ENCODE peak calls at places on chromosomes 12 and 14, in four cellular contexts. T, Z, W and X are unnamed samples. For H3K36me3 and H3K4me1, the result is how much of the 10 kb centered on the place peaks cover.

GRCh38 chr14:99752486-99753121 is 40.6 kb upstream of the EML1 start:
- DNase-seq in T (peak), Z (no peak), W (no peak), X (no peak)

GRCh38 chr12:44389038-44389437 is 487.1 kb downstream of the NELL2 start:
- DNase-seq in T (no peak), Z (no peak), W (no peak), X (no peak)

GRCh38 chr14:37116933-37117844 is 55.2 kb downstream of the SLC25A21 start:
- DNase-seq in T (no peak), Z (peak), W (no peak), X (no peak)

GRCh38 chr12:69071091-69071370 is 138.1 kb upstream of the CPM start:
- DNase-seq in T (no peak), Z (no peak), W (no peak), X (no peak)

GRCh38 chr12:80472912-80473500 is 29.0 kb downstream of the PTPRQ start:
- DNase-seq in T (no peak), Z (peak), W (no peak), X (no peak)

GRCh38 chr14:100786131-100786530 is 39.8 kb upstream of the MEG3 start:
- DNase-seq in T (no peak), Z (no peak), W (no peak), X (peak)

GRCh38 chr12:12608557-12608957 is 3.1 kb upstream of the CREBL2 start:
- DNase-seq in T (no peak), Z (no peak), W (no peak), X (no peak)

GRCh38 chr14:101181717-101182313 is 278.3 kb upstream of the RTL1 start:
- DNase-seq in T (no peak), Z (no peak), W (no peak), X (no peak)

GRCh38 chr12:9041321-9041720 is 52.0 kb downstream of the KLRG1 start:
- DNase-seq in T (no peak), Z (no peak), W (no peak), X (no peak)

GRCh38 chr14:51547260-51547659 is 104.5 kb upstream of the FRMD6 start:
- DNase-seq in T (no peak), Z (peak), W (no peak), X (no peak)

GRCh38 chr14:69107407-69108003 is 45.4 kb downstream of the DCAF5 start:
- DNase-seq in T (no peak), Z (peak), W (peak), X (no peak)

GRCh38 chr14:104931771-104932675 is 7.3 kb downstream of the PLD4 start:
- DNase-seq in T (peak), Z (no peak), W (no peak), X (no peak)

GRCh38 chr14:31962920-31963319 is 114.2 kb upstream of the ARHGAP5 start:
- DNase-seq in T (no peak), Z (no peak), W (no peak), X (no peak)

GRCh38 chr12:10169094-10169493 is 2.8 kb downstream of the OLR1 start:
- DNase-seq in T (no peak), Z (no peak), W (no peak), X (no peak)

GRCh38 chr14:31025335-31026075 is at the start of gene AP4S1:
- DNase-seq in T (peak), Z (no peak), W (peak), X (peak)

GRCh38 chr14:75673345-75673744 is 12.3 kb downstream of the TTLL5 start:
- DNase-seq in T (no peak), Z (no peak), W (no peak), X (no peak)

GRCh38 chr12:94779520-94779919 is 129.2 kb upstream of the TMCC3 start:
- DNase-seq in T (no peak), Z (no peak), W (no peak), X (no peak)

GRCh38 chr12:49110191-49111155 is at the start of gene LMBR1L:
- DNase-seq in T (peak), Z (peak), W (peak), X (peak)

GRCh38 chr12:49108958-49109404 is 1.7 kb downstream of the LMBR1L start:
- DNase-seq in T (peak), Z (no peak), W (no peak), X (peak)

GRCh38 chr12:49109631-49110172 is 945 bp downstream of the LMBR1L start:
- DNase-seq in T (no peak), Z (no peak), W (no peak), X (no peak)

GRCh38 chr12:49104822-49105221 is 5.8 kb downstream of the LMBR1L start:
- DNase-seq in T (no peak), Z (no peak), W (no peak), X (no peak)

DNA sequence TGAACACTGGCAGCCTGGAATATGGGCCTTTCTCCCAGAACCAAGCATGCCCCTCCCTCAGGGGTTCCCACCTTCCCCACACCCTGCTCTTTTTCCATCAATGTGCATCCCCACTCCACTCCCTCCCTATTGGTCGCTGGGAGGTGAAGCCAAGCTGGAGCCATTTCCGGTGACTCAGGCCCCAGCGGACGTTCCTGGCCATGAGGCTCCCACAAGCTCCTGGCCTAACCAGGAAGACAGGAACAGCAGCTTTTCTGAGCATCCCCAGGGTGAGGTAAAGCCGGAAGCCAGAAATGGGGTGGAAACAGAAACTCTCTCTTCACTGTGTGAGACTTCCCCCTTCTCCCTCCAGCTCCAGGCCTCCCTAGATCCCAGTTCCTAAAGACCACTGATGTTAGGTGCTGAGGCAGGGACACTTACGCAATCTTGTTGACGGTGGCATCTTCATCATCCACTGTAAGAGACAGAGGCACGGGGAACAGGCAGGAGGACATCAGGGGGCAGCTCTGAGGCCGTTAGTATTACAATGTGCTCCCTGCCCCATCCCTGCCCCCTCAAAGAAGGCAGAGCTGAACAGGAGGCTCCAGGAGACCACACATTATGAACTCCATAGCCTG is 5.0 kb downstream of the LMBR1L start:
- DNase-seq in T (peak), Z (no peak), W (no peak), X (peak)
- H3K36me3 ChIP-seq in T (half or more), Z (under half), W (under half), X (half or more)

DNA sequence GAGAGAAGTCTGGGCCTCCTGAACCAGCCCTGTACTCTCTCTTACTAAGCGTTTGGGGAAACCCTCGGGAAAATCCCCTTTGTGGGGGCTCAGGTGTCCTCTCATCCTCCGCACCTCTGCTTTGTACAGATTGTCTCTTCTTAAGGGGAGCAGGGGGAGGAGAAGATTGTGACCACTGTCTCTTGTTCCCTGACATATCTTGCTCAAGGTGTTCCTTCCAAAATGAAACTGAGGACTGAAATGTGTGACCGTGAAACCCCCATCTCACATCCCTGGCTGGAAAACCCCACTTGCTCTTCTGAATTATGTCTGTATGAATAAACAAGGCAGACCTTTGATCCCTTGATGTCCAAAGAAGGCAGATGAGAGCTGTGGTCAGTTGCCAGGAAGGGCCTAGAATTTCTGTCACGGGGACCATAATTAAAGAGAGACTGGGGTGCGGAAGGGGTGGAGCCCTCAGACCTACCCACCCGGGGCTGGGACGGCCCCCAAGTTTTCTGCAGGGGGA is 369.8 kb downstream of the AACS start:
- DNase-seq in T (no peak), Z (no peak), W (no peak), X (no peak)
- H3K4me1 ChIP-seq in T (under half), Z (under half), W (under half), X (under half)

DNA sequence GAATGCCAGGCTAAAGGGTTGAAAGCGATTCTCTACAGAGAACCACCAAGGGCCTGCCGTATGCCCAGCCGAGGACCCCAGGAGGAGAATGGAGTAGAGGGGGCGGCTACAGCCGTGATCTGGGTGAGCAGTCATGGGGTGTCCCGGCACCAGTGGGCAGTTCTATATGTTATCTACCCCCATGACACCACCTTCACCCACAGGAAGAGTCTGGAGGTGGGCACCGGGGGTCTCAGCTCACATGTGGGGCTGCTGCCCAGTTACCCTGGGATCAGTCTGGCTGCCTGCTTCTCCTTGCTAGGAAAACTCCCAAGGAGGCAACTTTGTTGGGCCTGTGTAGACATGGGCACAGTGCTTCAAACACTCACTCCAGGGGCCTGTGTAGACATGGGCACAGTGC is 99.4 kb downstream of the LGMN start:
- DNase-seq in T (no peak), Z (no peak), W (no peak), X (no peak)
- H3K27ac ChIP-seq in T (no peak), Z (no peak), W (no peak), X (no peak)

GRCh38 chr14:34782031-34782430 is 67.6 kb upstream of the CFL2 start:
- DNase-seq in T (no peak), Z (no peak), W (no peak), X (no peak)

GRCh38 chr14:34778744-34779143 is 64.4 kb upstream of the CFL2 start:
- DNase-seq in T (no peak), Z (no peak), W (no peak), X (no peak)

GRCh38 chr14:34785223-34786006 is 71.0 kb upstream of the CFL2 start:
- DNase-seq in T (no peak), Z (no peak), W (no peak), X (no peak)

GRCh38 chr14:34780646-34781045 is 66.3 kb upstream of the CFL2 start:
- DNase-seq in T (no peak), Z (no peak), W (no peak), X (no peak)

GRCh38 chr14:34781242-34781641 is 66.8 kb upstream of the CFL2 start:
- DNase-seq in T (no peak), Z (no peak), W (no peak), X (no peak)
- H3K36me3 ChIP-seq in T (half or more), Z (under half), W (under half), X (under half)

DNA sequence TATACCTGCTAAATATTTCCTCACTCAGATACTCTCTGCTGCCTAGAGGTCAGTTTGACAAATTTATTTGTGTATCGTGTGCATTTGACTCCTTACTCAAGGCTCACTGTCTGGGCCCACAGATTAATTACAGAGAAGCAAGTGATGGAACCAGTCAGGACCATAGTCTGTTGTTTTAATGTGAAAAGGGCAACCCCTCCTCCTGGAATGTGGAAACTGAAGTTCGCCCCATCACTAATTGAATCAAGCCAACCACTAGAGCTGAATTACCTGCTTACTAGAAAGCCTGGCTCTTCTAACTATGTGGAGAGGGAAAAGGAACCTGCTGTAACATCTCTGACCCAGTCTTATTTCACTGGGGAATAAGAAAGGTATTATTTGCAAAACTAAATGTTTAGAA is 199.9 kb upstream of the KRR1 start:
- DNase-seq in T (no peak), Z (no peak), W (no peak), X (no peak)
- H3K4me1 ChIP-seq in T (half or more), Z (half or more), W (under half), X (under half)

DNA sequence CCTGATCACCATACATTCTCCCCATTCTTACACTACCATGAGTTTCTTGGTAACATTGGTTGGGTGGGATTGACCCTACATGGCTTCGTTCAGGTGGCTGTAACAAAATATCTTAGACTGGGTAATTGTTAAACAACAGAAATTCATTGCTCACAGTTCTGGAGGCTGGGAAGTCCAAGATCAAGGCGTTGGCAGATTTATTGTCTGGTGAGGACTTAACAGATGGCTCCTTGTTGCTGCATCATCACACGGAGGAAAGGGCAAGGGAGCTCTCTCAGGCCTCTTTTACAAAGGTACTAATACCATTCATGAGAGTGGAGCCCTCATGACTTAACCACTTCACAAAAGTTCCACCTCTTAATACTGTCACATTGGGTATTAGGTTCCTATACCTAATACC is 116.7 kb upstream of the EGLN3 start:
- DNase-seq in T (no peak), Z (no peak), W (no peak), X (no peak)
- H3K27ac ChIP-seq in T (peak), Z (no peak), W (no peak), X (no peak)